ENCODE peak calls at places on chromosome 21, in nine cellular contexts. J is CD4-positive, alpha-beta T cell; N is GM23338; M is coronary artery; E is glutamatergic neuron; U is cardiac fibroblast; C is transverse colon; F is psoas muscle; V is uterus. G is an unnamed sample.
A peak's percentile ranks its signal among the peaks of the same experiment; 100 is the strongest.

GRCh38 chr21:21039624-21040023 is 41.4 kb downstream of the NCAM2 start:
- DNase-seq in C (no peak), J (no peak), M (no peak), E (no peak), V (no peak), U (no peak), N (no peak), F (no peak), G (no peak)

GRCh38 chr21:31136891-31137290 is 98.6 kb upstream of the KRTAP19-8 start:
- DNase-seq in J (no peak), E (no peak), N (no peak), M (no peak), U (peak; percentile 90), C (no peak), F (no peak), V (peak; percentile 55), G (no peak)

GRCh38 chr21:16913010-16913409 is 599.8 kb upstream of the CXADR start:
- DNase-seq in J (no peak), C (no peak), U (no peak), M (no peak), V (no peak), E (peak; percentile 16), N (peak; percentile 25), F (no peak), G (no peak)

GRCh38 chr21:36079010-36079649 is 9.3 kb downstream of the CBR1 start:
- DNase-seq in C (peak; percentile 61), N (no peak), F (no peak), V (no peak), M (no peak), E (no peak), J (peak; percentile 46), U (no peak), G (no peak)

GRCh38 chr21:37165606-37166005 is 92.6 kb downstream of the TTC3 start:
- DNase-seq in C (no peak), V (no peak), U (no peak), J (no peak), E (no peak), F (no peak), N (no peak), M (no peak), G (no peak)

GRCh38 chr21:35559128-35559831 is 501.0 kb downstream of the SETD4 start:
- DNase-seq in V (no peak), U (peak; percentile 98), M (no peak), J (no peak), C (no peak), F (no peak), E (no peak), N (no peak), G (no peak)

GRCh38 chr21:36915701-36916075 is 50.8 kb downstream of the HLCS start:
- DNase-seq in C (no peak), U (no peak), M (no peak), F (no peak), E (peak; percentile 65), V (no peak), J (no peak), N (no peak), G (peak; percentile 42)

GRCh38 chr21:35223480-35224156 is 174.5 kb upstream of the RUNX1 start:
- DNase-seq in E (no peak), F (no peak), C (no peak), M (no peak), U (no peak), N (no peak), V (no peak), J (no peak), G (no peak)

GRCh38 chr21:25489673-25490072 is 117.6 kb downstream of the MRPL39 start:
- DNase-seq in J (no peak), U (no peak), M (no peak), F (no peak), V (no peak), N (no peak), C (no peak), E (no peak), G (no peak)

GRCh38 chr21:25384782-25385181 is 222.5 kb downstream of the MRPL39 start:
- DNase-seq in V (no peak), N (no peak), M (no peak), U (no peak), J (no peak), F (no peak), E (no peak), C (no peak), G (no peak)

GRCh38 chr21:41972511-41973205 is 18.8 kb upstream of the C2CD2 start:
- DNase-seq in M (no peak), U (no peak), J (no peak), F (peak; percentile 27), N (no peak), C (no peak), E (no peak), V (peak; percentile 4), G (peak; percentile 67)

GRCh38 chr21:41974752-41975053 is 20.9 kb upstream of the C2CD2 start:
- DNase-seq in J (no peak), U (no peak), N (no peak), C (no peak), V (no peak), F (no peak), M (peak; percentile 61), E (no peak), G (peak; percentile 44)

GRCh38 chr21:41973427-41973831 is 19.6 kb upstream of the C2CD2 start:
- DNase-seq in U (no peak), V (no peak), M (peak; percentile 54), E (no peak), J (no peak), F (no peak), C (peak; percentile 76), N (no peak), G (peak; percentile 66)

GRCh38 chr21:41975391-41976272 is 21.8 kb upstream of the C2CD2 start:
- DNase-seq in U (no peak), C (no peak), E (no peak), F (no peak), V (no peak), J (no peak), N (peak; percentile 22), M (peak; percentile 66), G (peak; percentile 80)

DNA sequence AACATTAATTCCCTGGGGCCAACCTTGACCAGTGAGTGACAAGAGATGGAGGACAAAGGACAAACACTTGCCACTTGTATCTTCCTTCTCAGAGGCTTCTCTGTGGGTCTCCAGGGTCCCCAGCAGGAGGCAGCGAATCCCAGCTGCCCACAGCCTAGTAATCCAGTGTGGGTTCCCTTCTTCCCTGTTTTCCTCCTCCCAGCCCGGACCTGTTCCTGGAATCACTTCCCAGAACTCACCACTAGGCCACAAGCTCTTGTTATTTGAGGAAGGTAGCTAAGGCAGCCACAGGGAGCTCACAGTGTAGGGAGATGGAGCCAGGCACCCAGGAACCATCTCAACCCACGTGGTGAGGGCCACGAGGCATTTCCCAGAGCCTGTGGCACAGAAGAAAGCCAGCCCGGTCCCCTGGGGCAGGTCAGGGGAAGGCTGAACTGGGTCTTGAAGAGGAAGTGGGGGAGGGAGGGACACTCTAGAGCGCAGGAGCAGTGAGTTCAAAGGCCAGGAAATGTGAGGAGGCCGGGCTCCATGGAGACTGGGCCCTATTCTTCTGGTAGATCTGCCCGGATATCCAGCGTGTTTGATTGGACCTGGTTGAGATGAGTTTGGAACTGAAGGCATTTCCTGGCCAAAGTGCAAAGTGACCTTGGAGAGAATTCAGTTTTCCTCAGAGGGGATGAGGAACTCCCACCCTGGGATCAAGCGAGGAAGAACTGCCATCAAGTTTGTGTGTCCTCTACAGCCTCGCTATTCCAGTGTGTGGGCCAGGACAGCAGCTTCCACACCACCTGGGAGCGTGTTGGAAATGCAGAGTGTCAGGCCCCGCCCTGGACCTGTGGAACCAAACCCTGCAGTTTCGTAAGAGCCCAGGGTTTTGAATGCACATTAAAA is 20.3 kb upstream of the C2CD2 start:
- DNase-seq in N (peak; percentile 69), J (no peak), U (peak; percentile 20), M (peak; percentile 68), E (no peak), F (no peak), C (no peak), V (peak; percentile 40), G (peak; percentile 51)
- TF ChIP-seq CTCF in N (peak; percentile 48), J (no peak), U (no peak), M (no peak), E (no peak), F (no peak), C (no peak), V (no peak), G (no peak)

GRCh38 chr21:14306143-14306907 is 76.6 kb downstream of the HSPA13 start:
- DNase-seq in C (no peak), U (peak; percentile 43), N (no peak), J (no peak), E (no peak), M (no peak), F (no peak), V (no peak), G (no peak)
- TF ChIP-seq CTCF in C (peak; percentile 5), U (peak; percentile 18), N (peak; percentile 29), J (no peak), E (no peak), M (no peak), F (peak; percentile 16), V (peak; percentile 7), G (no peak)

DNA sequence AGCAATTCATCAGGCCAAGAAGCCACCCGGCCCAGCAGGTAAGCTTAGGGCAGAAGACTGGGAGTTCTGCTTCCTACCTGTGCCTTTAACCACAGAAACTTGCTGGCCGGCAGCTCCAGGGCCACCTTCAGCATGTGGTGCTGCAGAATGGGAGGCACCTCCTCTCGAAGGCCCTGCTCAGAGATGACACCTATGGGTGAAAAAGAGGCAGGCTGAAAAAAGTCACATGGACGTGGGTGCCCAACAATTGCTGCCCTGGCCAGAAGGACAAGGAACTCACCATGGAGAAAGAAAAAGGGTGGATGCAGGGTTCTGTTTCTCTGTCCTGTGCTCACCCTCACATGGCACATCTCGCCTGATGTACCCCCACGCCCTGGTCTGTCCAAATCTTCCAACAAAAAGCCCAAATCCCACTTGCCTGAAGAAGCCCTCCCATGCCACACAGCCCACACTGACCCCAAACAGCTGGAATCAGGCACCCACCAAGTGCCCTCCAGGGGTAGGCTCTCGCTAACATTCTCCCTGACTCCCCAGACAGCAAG is 33.0 kb downstream of the URB1 start:
- DNase-seq in N (no peak), F (no peak), J (no peak), M (no peak), C (no peak), U (no peak), E (no peak), V (no peak), G (no peak)
- TF ChIP-seq CTCF in N (no peak), F (no peak), J (no peak), M (no peak), C (no peak), U (peak; percentile 29), E (no peak), V (no peak), G (peak; percentile 18)

GRCh38 chr21:41610042-41610839 is 102.3 kb upstream of the TMPRSS2 start:
- DNase-seq in V (no peak), J (no peak), F (no peak), C (peak; percentile 74), U (peak; percentile 72), M (no peak), E (peak; percentile 75), N (peak; percentile 87), G (no peak)

GRCh38 chr21:41613421-41613998 is 105.6 kb upstream of the TMPRSS2 start:
- DNase-seq in M (no peak), V (no peak), N (no peak), J (no peak), C (no peak), F (no peak), E (no peak), U (no peak), G (no peak)

GRCh38 chr21:41611441-41611840 is 103.5 kb upstream of the TMPRSS2 start:
- DNase-seq in J (no peak), M (no peak), C (no peak), E (no peak), N (no peak), F (no peak), V (no peak), U (no peak), G (no peak)

GRCh38 chr21:41612674-41613250 is 104.8 kb upstream of the TMPRSS2 start:
- DNase-seq in V (peak; percentile 54), F (peak; percentile 90), N (peak; percentile 78), U (peak; percentile 74), E (peak; percentile 75), M (peak; percentile 98), J (no peak), C (peak; percentile 57), G (peak; percentile 96)

GRCh38 chr21:41611966-41612606 is 104.1 kb upstream of the TMPRSS2 start:
- DNase-seq in F (no peak), E (no peak), J (no peak), U (peak; percentile 33), V (no peak), M (no peak), N (peak; percentile 73), C (peak; percentile 77), G (no peak)
- TF ChIP-seq CTCF in F (no peak), E (no peak), J (no peak), U (peak; percentile 15), V (no peak), M (no peak), N (no peak), C (peak; percentile 7), G (no peak)

G was measured in osteocyte.